ENCODE peak calls at places on chromosomes 16 and 17, in eight cellular contexts. Q is tibial artery; C is CD8-positive, alpha-beta T cell; N is dorsolateral prefrontal cortex; J is upper lobe of right lung; X is heart right ventricle; Y is GM23248; U is tibial nerve. V is an unnamed sample.

GRCh38 chr16:85777583-85778310 is 21.6 kb downstream of the EMC8 start:
- DNase-seq in Q (no peak), C (no peak), N (no peak), J (no peak), X (no peak), Y (peak), U (no peak), V (no peak)

GRCh38 chr16:18800674-18801196 is 614 bp downstream of the ARL6IP1 start:
- DNase-seq in Q (no peak), C (no peak), N (no peak), J (no peak), X (no peak), Y (peak), U (no peak), V (peak)

GRCh38 chr16:75097941-75098897 is 18.4 kb downstream of the LDHD start:
- DNase-seq in Q (no peak), C (peak), N (no peak), J (peak), X (no peak), Y (no peak), U (no peak), V (no peak)

GRCh38 chr17:41785091-41785875 is 1.2 kb downstream of the JUP start:
- DNase-seq in Q (no peak), C (no peak), N (no peak), J (no peak), X (no peak), Y (no peak), U (no peak), V (peak)

GRCh38 chr17:31595076-31595475 is 203.6 kb downstream of the RAB11FIP4 start:
- DNase-seq in Q (no peak), C (no peak), N (no peak), J (peak), X (no peak), Y (peak), U (no peak), V (no peak)

GRCh38 chr16:73145166-73145565 is 97.2 kb upstream of the ZFHX3 start:
- DNase-seq in Q (no peak), C (no peak), N (no peak), J (no peak), X (no peak), Y (no peak), U (no peak), V (no peak)

GRCh38 chr17:38415250-38416194 is 12.7 kb upstream of the ARHGAP23 start:
- DNase-seq in Q (no peak), C (no peak), N (no peak), J (peak), X (no peak), Y (peak), U (no peak), V (no peak)

GRCh38 chr17:47703191-47703591 is 9.2 kb downstream of the TBKBP1 start:
- DNase-seq in Q (no peak), C (no peak), N (no peak), J (peak), X (no peak), Y (no peak), U (no peak), V (no peak)

GRCh38 chr16:89395150-89396142 is 94.9 kb downstream of the ANKRD11 start:
- DNase-seq in Q (peak), C (no peak), N (peak), J (peak), X (peak), Y (peak), U (peak), V (peak)

GRCh38 chr16:67987460-67988160 is 7.3 kb upstream of the DPEP3 start:
- DNase-seq in Q (no peak), C (no peak), N (no peak), J (no peak), X (no peak), Y (no peak), U (no peak), V (peak)

GRCh38 chr16:55256412-55257016 is 67.5 kb upstream of the IRX6 start:
- DNase-seq in Q (no peak), C (no peak), N (no peak), J (no peak), X (no peak), Y (no peak), U (no peak), V (no peak)

GRCh38 chr16:89657442-89658220 is at the start of the genes CHMP1A and SPATA33:
- DNase-seq in Q (peak), C (peak), N (peak), J (peak), X (peak), Y (peak), U (peak), V (peak)

GRCh38 chr16:87295259-87295658 is 21.9 kb downstream of the C16orf95 start:
- DNase-seq in Q (no peak), C (no peak), N (no peak), J (no peak), X (no peak), Y (no peak), U (no peak), V (no peak)

GRCh38 chr17:42282478-42283080 is 5.7 kb upstream of the STAT5A start:
- DNase-seq in Q (no peak), C (peak), N (no peak), J (peak), X (no peak), Y (no peak), U (no peak), V (no peak)

GRCh38 chr17:49748223-49748622 is 15.7 kb downstream of the FAM117A start:
- DNase-seq in Q (no peak), C (no peak), N (no peak), J (no peak), X (no peak), Y (no peak), U (no peak), V (no peak)

GRCh38 chr17:49746791-49747490 is 17.0 kb downstream of the FAM117A start:
- DNase-seq in Q (no peak), C (no peak), N (no peak), J (no peak), X (no peak), Y (no peak), U (no peak), V (no peak)

GRCh38 chr17:49748791-49749190 is 15.1 kb downstream of the FAM117A start:
- DNase-seq in Q (no peak), C (peak), N (no peak), J (no peak), X (no peak), Y (no peak), U (no peak), V (no peak)

GRCh38 chr17:49749730-49750129 is 14.2 kb downstream of the FAM117A start:
- DNase-seq in Q (no peak), C (no peak), N (no peak), J (no peak), X (no peak), Y (no peak), U (no peak), V (no peak)

GRCh38 chr17:49747632-49748031 is 16.3 kb downstream of the FAM117A start:
- DNase-seq in Q (no peak), C (no peak), N (no peak), J (no peak), X (no peak), Y (no peak), U (no peak), V (no peak)
- H3K27ac ChIP-seq in Q (no peak), C (peak), N (no peak), J (no peak), X (peak), Y (no peak), U (no peak), V (no peak)

GRCh38 chr17:76471498-76472257 is 4.3 kb downstream of the AANAT start:
- DNase-seq in Q (no peak), C (no peak), N (no peak), J (no peak), X (no peak), Y (no peak), U (no peak), V (no peak)
- H3K4me3 ChIP-seq in Q (no peak), C (no peak), N (no peak), J (no peak), X (no peak), Y (no peak), U (no peak), V (no peak)

GRCh38 chr16:4207683-4208528 is 34.0 kb downstream of the SRL start:
- DNase-seq in Q (no peak), C (no peak), N (no peak), J (no peak), X (peak), Y (no peak), U (no peak), V (no peak)

GRCh38 chr16:4208529-4208835 is 33.4 kb downstream of the SRL start:
- DNase-seq in Q (no peak), C (no peak), N (no peak), J (no peak), X (no peak), Y (no peak), U (no peak), V (no peak)

GRCh38 chr16:4205971-4206370 is 35.9 kb downstream of the SRL start:
- DNase-seq in Q (no peak), C (no peak), N (no peak), J (no peak), X (no peak), Y (no peak), U (no peak), V (no peak)

GRCh38 chr16:4206680-4207079 is 35.2 kb downstream of the SRL start:
- DNase-seq in Q (no peak), C (no peak), N (no peak), J (no peak), X (no peak), Y (no peak), U (no peak), V (no peak)

GRCh38 chr16:4207229-4207628 is 34.7 kb downstream of the SRL start:
- DNase-seq in Q (no peak), C (no peak), N (no peak), J (no peak), X (no peak), Y (no peak), U (no peak), V (no peak)
- H3K27ac ChIP-seq in Q (peak), C (no peak), N (no peak), J (no peak), X (peak), Y (no peak), U (no peak), V (no peak)

GRCh38 chr16:1826691-1827573 is at the start of the genes FAHD1 and HAGH:
- DNase-seq in Q (peak), C (peak), N (peak), J (peak), X (peak), Y (peak), U (peak), V (peak)

GRCh38 chr16:1825864-1826690 is 548 bp downstream of the HAGH start:
- DNase-seq in Q (peak), C (no peak), N (no peak), J (peak), X (no peak), Y (peak), U (no peak), V (peak)

GRCh38 chr16:1830213-1830612 is 3.2 kb downstream of the FAHD1 start:
- DNase-seq in Q (no peak), C (no peak), N (no peak), J (no peak), X (no peak), Y (peak), U (no peak), V (no peak)

GRCh38 chr16:1831537-1832075 is 4.6 kb downstream of the FAHD1 start:
- DNase-seq in Q (no peak), C (no peak), N (no peak), J (no peak), X (no peak), Y (no peak), U (no peak), V (no peak)

DNA sequence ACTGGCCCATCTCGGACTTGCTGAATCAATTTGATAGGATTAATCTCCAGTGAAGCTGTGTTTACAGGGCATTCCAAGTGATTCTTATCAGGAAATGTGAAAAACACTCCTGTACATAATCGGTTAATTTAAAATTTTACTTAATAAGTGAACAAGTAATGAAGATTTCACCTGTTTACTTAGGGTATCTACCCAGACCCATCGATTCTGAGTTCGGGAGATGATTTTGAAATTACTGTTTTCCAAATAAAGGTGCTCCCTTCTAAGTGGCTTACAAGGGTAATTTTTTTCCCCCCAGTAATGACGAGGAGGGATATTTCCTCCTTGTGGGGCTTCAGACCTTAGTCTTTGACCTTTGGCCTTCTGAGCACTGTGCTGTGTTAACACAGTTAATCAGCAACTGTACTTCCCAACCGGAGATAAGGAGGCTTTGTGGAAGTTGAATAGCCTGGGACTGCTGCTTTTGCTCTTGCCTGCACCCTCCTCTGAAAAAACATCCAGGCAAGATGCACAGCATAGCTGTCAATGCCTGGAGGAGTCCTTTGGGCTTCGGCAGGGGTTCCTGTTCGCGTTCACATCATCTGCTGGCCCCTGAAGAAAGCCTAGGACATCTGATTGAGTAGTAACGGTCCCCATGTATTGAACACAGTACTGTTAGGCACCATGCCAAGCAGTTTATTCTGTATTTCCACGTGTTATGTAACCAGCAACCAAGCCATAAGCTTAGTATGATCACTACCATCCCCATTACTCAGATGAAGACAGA is 1.8 kb downstream of the FAHD1 start:
- DNase-seq in Q (no peak), C (no peak), N (no peak), J (no peak), X (no peak), Y (no peak), U (no peak), V (no peak)
- H3K4me3 ChIP-seq in Q (no peak), C (no peak), N (peak), J (peak), X (peak), Y (peak), U (no peak), V (no peak)

V was measured in endothelial cell of umbilical vein.